ENCODE peak calls at places on chromosomes 6 and 20, in ten cellular contexts. K is astrocyte of the cerebellum, D is lower leg skin, N is thoracic aorta, R is kidney epithelial cell, O is OCI-LY7, A is HFF-Myc, X is cardiac fibroblast, H is breast epithelium, M is adrenal gland. T is an unnamed sample.

GRCh38 chr6:38982470-38982869 is 66.1 kb upstream of the GLP1R start:
- DNase-seq in O (no peak), M (no peak), A (no peak), R (no peak), K (no peak), D (no peak), X (no peak), N (no peak), H (no peak), T (no peak)

GRCh38 chr6:77492529-77492928 is 29.2 kb upstream of the HTR1B start:
- DNase-seq in R (no peak), N (no peak), D (no peak), X (no peak), K (no peak), O (no peak), H (no peak), M (no peak), A (no peak), T (peak; percentile 35)

GRCh38 chr20:52965380-52965779 is 6.8 kb upstream of the TSHZ2 start:
- DNase-seq in M (no peak), R (no peak), K (no peak), D (no peak), A (no peak), X (no peak), N (no peak), O (no peak), H (no peak), T (no peak)

GRCh38 chr6:134289204-134289575 is 28.7 kb downstream of the SGK1 start:
- DNase-seq in N (no peak), M (no peak), R (no peak), H (no peak), A (no peak), O (no peak), D (no peak), K (no peak), X (peak; percentile 84), T (peak; percentile 35)

GRCh38 chr6:3759656-3760245 is 8.2 kb upstream of the PXDC1 start:
- DNase-seq in N (no peak), O (no peak), R (no peak), D (no peak), X (peak; percentile 91), A (no peak), H (no peak), K (peak; percentile 84), M (no peak), T (peak; percentile 54)

GRCh38 chr6:168914070-168914469 is 339.6 kb downstream of the THBS2 start:
- DNase-seq in H (no peak), N (no peak), D (no peak), O (no peak), A (no peak), R (no peak), M (no peak), K (no peak), X (no peak), T (no peak)

GRCh38 chr6:158287047-158287446 is 25.2 kb upstream of the TULP4 start:
- DNase-seq in A (no peak), N (no peak), H (no peak), M (no peak), X (no peak), D (no peak), O (no peak), R (no peak), K (no peak), T (no peak)

GRCh38 chr20:53642196-53643030 is 48.8 kb upstream of the ZNF217 start:
- DNase-seq in M (peak; percentile 43), H (peak; percentile 54), X (peak; percentile 87), K (no peak), N (no peak), O (peak; percentile 53), R (peak; percentile 31), D (peak; percentile 42), A (no peak), T (peak; percentile 87)

GRCh38 chr20:50286609-50287008 is 96.0 kb downstream of the CEBPB start:
- DNase-seq in X (peak; percentile 93), H (peak; percentile 63), R (no peak), N (no peak), K (peak; percentile 66), D (peak; percentile 71), A (peak; percentile 83), M (no peak), O (peak; percentile 41), T (peak; percentile 58)

GRCh38 chr20:19254086-19254821 is 41.8 kb downstream of the SLC24A3 start:
- DNase-seq in K (no peak), O (no peak), H (no peak), N (no peak), X (peak; percentile 71), D (no peak), R (no peak), M (no peak), A (no peak), T (no peak)

GRCh38 chr6:134814076-134814709 is 135.7 kb downstream of the ALDH8A1 start:
- DNase-seq in X (peak; percentile 46), A (no peak), K (no peak), H (no peak), R (no peak), D (no peak), M (no peak), N (no peak), O (no peak), T (peak; percentile 75)

GRCh38 chr20:23340524-23340923 is 10.1 kb upstream of the NXT1 start:
- DNase-seq in K (peak; percentile 53), O (peak; percentile 58), X (peak; percentile 84), N (peak; percentile 31), A (no peak), H (peak; percentile 32), D (peak; percentile 69), M (no peak), R (peak; percentile 14), T (peak; percentile 84)

GRCh38 chr6:161101517-161101916 is 109.9 kb downstream of the MAP3K4 start:
- DNase-seq in A (no peak), H (no peak), X (peak; percentile 8), O (peak; percentile 10), K (no peak), N (no peak), R (no peak), M (no peak), D (no peak), T (no peak)

GRCh38 chr6:162974685-162975084 is 246.9 kb downstream of the PACRG start:
- DNase-seq in M (no peak), D (no peak), A (no peak), R (no peak), K (no peak), H (no peak), X (peak; percentile 39), N (no peak), O (no peak), T (no peak)

GRCh38 chr6:4129446-4129845 is 5.9 kb downstream of the ECI2 start:
- DNase-seq in A (no peak), D (no peak), M (no peak), O (no peak), R (no peak), X (no peak), H (no peak), K (no peak), N (no peak), T (no peak)

GRCh38 chr6:145962581-145962980 is 1.6 kb downstream of the SHPRH start:
- DNase-seq in N (no peak), M (no peak), A (no peak), X (no peak), R (no peak), H (no peak), D (no peak), K (no peak), O (no peak), T (no peak)

GRCh38 chr6:90222724-90223198 is 73.9 kb downstream of the BACH2 start:
- DNase-seq in R (no peak), M (no peak), K (no peak), N (no peak), A (peak; percentile 15), H (no peak), X (peak; percentile 22), D (no peak), O (no peak), T (peak; percentile 93)

GRCh38 chr6:14747881-14748520 is 497.9 kb upstream of the JARID2 start:
- DNase-seq in D (no peak), A (no peak), H (no peak), R (no peak), M (no peak), X (no peak), K (no peak), N (no peak), O (no peak), T (no peak)

GRCh38 chr6:6905961-6906518 is 201.7 kb upstream of the RREB1 start:
- DNase-seq in N (no peak), H (no peak), M (no peak), X (no peak), D (no peak), A (no peak), R (no peak), K (no peak), O (no peak), T (no peak)

GRCh38 chr6:118899948-118900347 is 6.0 kb downstream of the ASF1A start:
- DNase-seq in R (no peak), H (no peak), D (no peak), M (no peak), O (no peak), K (no peak), N (no peak), A (no peak), X (no peak), T (no peak)
- H3K4me3 ChIP-seq in R (no peak overlapping the region), H (no peak overlapping the region), D (no peak overlapping the region), M (no peak overlapping the region), O (no peak overlapping the region), K (no peak overlapping the region), N (no peak overlapping the region), A (no peak overlapping the region), X (no peak overlapping the region), T (no peak overlapping the region)

GRCh38 chr6:524803-525202 is 132.1 kb downstream of the HUS1B start:
- DNase-seq in A (no peak), K (no peak), H (no peak), N (no peak), O (peak; percentile 27), D (no peak), R (no peak), M (no peak), X (no peak), T (no peak)
- TF ChIP-seq CTCF in A (no peak), K (no peak), H (no peak), N (no peak), O (peak; percentile 62), D (no peak), R (no peak), M (no peak), X (no peak), T (no peak)

GRCh38 chr6:79824231-79824630 is 123.1 kb downstream of the ELOVL4 start:
- DNase-seq in N (no peak), K (no peak), R (no peak), A (no peak), M (no peak), H (no peak), X (peak; percentile 38), O (no peak), D (no peak), T (peak; percentile 56)

GRCh38 chr6:79818471-79818870 is 128.9 kb downstream of the ELOVL4 start:
- DNase-seq in A (no peak), X (no peak), N (no peak), R (no peak), H (no peak), O (no peak), D (no peak), M (no peak), K (no peak), T (peak; percentile 34)

GRCh38 chr6:79821859-79822258 is 125.5 kb downstream of the ELOVL4 start:
- DNase-seq in H (no peak), O (no peak), D (no peak), K (no peak), A (no peak), M (no peak), R (no peak), N (no peak), X (peak; percentile 33), T (peak; percentile 56)
- H3K4me3 ChIP-seq in H (no peak overlapping the region), O (no peak overlapping the region), D (no peak overlapping the region), K (no peak overlapping the region), A (no peak overlapping the region), M (no peak overlapping the region), R (no peak overlapping the region), N (no peak overlapping the region), X (no peak overlapping the region), T (no peak overlapping the region)

GRCh38 chr6:121520337-121521163 is 85.1 kb downstream of the GJA1 start:
- DNase-seq in R (peak; percentile 96), K (peak; percentile 58), X (peak; percentile 97), N (no peak), D (no peak), H (no peak), O (no peak), A (no peak), M (no peak), T (peak; percentile 73)
- TF ChIP-seq CTCF in R (no peak), K (no peak), X (no peak), N (no peak), D (no peak), H (no peak), O (no peak), A (no peak), M (no peak), T (no peak)

T was measured in epithelial cell of esophagus.